ENCODE peak calls at places on chromosome 20, in seven cellular contexts. One of them, this sample, is unnamed.

GRCh38 chr20:9615766-9616454 is 101.5 kb downstream of the LAMP5 start:
- DNase-seq in CD8-positive, alpha-beta T cell: no peak
- DNase-seq in endodermal cell: no peak
- DNase-seq in HT1080: no peak
- DNase-seq in right atrium auricular region: no peak
- DNase-seq in stimulated activated CD4-positive, alpha-beta T cell treated with anti-CD3 and anti-CD28 coated beads, Interleukin-2, amount 100 ng/mL, for 48 hours: no peak
- DNase-seq in activated naive CD4-positive, alpha-beta T cell treated with anti-CD3 and anti-CD28 coated beads, Interleukin-2, amount 10 ng/mL, durations not matched to agents 7 days and 5 days: no peak
- DNase-seq in this sample: peak

GRCh38 chr20:11118802-11119380 is 445.1 kb upstream of the JAG1 start:
- DNase-seq in CD8-positive, alpha-beta T cell: no peak
- DNase-seq in activated naive CD4-positive, alpha-beta T cell treated with anti-CD3 and anti-CD28 coated beads, Interleukin-2, amount 10 ng/mL, durations not matched to agents 7 days and 5 days: no peak
- DNase-seq in right atrium auricular region: no peak
- DNase-seq in HT1080: peak
- DNase-seq in endodermal cell: no peak
- DNase-seq in stimulated activated CD4-positive, alpha-beta T cell treated with anti-CD3 and anti-CD28 coated beads, Interleukin-2, amount 100 ng/mL, for 48 hours: no peak
- DNase-seq in this sample: no peak

GRCh38 chr20:271069-271468 is 13.5 kb downstream of the DEFB132 start:
- DNase-seq in right atrium auricular region: peak
- DNase-seq in endodermal cell: peak
- DNase-seq in HT1080: no peak
- DNase-seq in CD8-positive, alpha-beta T cell: no peak
- DNase-seq in activated naive CD4-positive, alpha-beta T cell treated with anti-CD3 and anti-CD28 coated beads, Interleukin-2, amount 10 ng/mL, durations not matched to agents 7 days and 5 days: no peak
- DNase-seq in stimulated activated CD4-positive, alpha-beta T cell treated with anti-CD3 and anti-CD28 coated beads, Interleukin-2, amount 100 ng/mL, for 48 hours: no peak
- DNase-seq in this sample: no peak

GRCh38 chr20:41040855-41041254 is 12.2 kb downstream of the TOP1 start:
- DNase-seq in HT1080: no peak
- DNase-seq in right atrium auricular region: no peak
- DNase-seq in CD8-positive, alpha-beta T cell: no peak
- DNase-seq in stimulated activated CD4-positive, alpha-beta T cell treated with anti-CD3 and anti-CD28 coated beads, Interleukin-2, amount 100 ng/mL, for 48 hours: no peak
- DNase-seq in activated naive CD4-positive, alpha-beta T cell treated with anti-CD3 and anti-CD28 coated beads, Interleukin-2, amount 10 ng/mL, durations not matched to agents 7 days and 5 days: no peak
- DNase-seq in endodermal cell: no peak
- DNase-seq in this sample: no peak

GRCh38 chr20:63572788-63573738 is 976 bp downstream of the HELZ2 start:
- DNase-seq in activated naive CD4-positive, alpha-beta T cell treated with anti-CD3 and anti-CD28 coated beads, Interleukin-2, amount 10 ng/mL, durations not matched to agents 7 days and 5 days: peak
- DNase-seq in right atrium auricular region: no peak
- DNase-seq in endodermal cell: peak
- DNase-seq in HT1080: peak
- DNase-seq in stimulated activated CD4-positive, alpha-beta T cell treated with anti-CD3 and anti-CD28 coated beads, Interleukin-2, amount 100 ng/mL, for 48 hours: no peak
- DNase-seq in CD8-positive, alpha-beta T cell: no peak
- DNase-seq in this sample: no peak

GRCh38 chr20:38723982-38724602 is at the start of gene SLC32A1:
- DNase-seq in endodermal cell: peak
- DNase-seq in right atrium auricular region: no peak
- DNase-seq in stimulated activated CD4-positive, alpha-beta T cell treated with anti-CD3 and anti-CD28 coated beads, Interleukin-2, amount 100 ng/mL, for 48 hours: no peak
- DNase-seq in activated naive CD4-positive, alpha-beta T cell treated with anti-CD3 and anti-CD28 coated beads, Interleukin-2, amount 10 ng/mL, durations not matched to agents 7 days and 5 days: no peak
- DNase-seq in CD8-positive, alpha-beta T cell: no peak
- DNase-seq in HT1080: no peak
- DNase-seq in this sample: no peak

GRCh38 chr20:19944772-19945459 is 72.2 kb upstream of the NAA20 start:
- DNase-seq in HT1080: no peak
- DNase-seq in stimulated activated CD4-positive, alpha-beta T cell treated with anti-CD3 and anti-CD28 coated beads, Interleukin-2, amount 100 ng/mL, for 48 hours: peak
- DNase-seq in endodermal cell: no peak
- DNase-seq in right atrium auricular region: no peak
- DNase-seq in CD8-positive, alpha-beta T cell: no peak
- DNase-seq in activated naive CD4-positive, alpha-beta T cell treated with anti-CD3 and anti-CD28 coated beads, Interleukin-2, amount 10 ng/mL, durations not matched to agents 7 days and 5 days: no peak
- DNase-seq in this sample: no peak

GRCh38 chr20:23267909-23268308 is 82.7 kb upstream of the NXT1 start:
- DNase-seq in CD8-positive, alpha-beta T cell: no peak
- DNase-seq in endodermal cell: no peak
- DNase-seq in stimulated activated CD4-positive, alpha-beta T cell treated with anti-CD3 and anti-CD28 coated beads, Interleukin-2, amount 100 ng/mL, for 48 hours: no peak
- DNase-seq in right atrium auricular region: no peak
- DNase-seq in activated naive CD4-positive, alpha-beta T cell treated with anti-CD3 and anti-CD28 coated beads, Interleukin-2, amount 10 ng/mL, durations not matched to agents 7 days and 5 days: no peak
- DNase-seq in HT1080: no peak
- DNase-seq in this sample: no peak

GRCh38 chr20:25224941-25225340 is 22.9 kb upstream of the PYGB start:
- DNase-seq in stimulated activated CD4-positive, alpha-beta T cell treated with anti-CD3 and anti-CD28 coated beads, Interleukin-2, amount 100 ng/mL, for 48 hours: no peak
- DNase-seq in endodermal cell: peak
- DNase-seq in CD8-positive, alpha-beta T cell: no peak
- DNase-seq in HT1080: no peak
- DNase-seq in activated naive CD4-positive, alpha-beta T cell treated with anti-CD3 and anti-CD28 coated beads, Interleukin-2, amount 10 ng/mL, durations not matched to agents 7 days and 5 days: no peak
- DNase-seq in right atrium auricular region: no peak
- DNase-seq in this sample: no peak

GRCh38 chr20:56160956-56161355 is 87.6 kb upstream of the MC3R start:
- DNase-seq in endodermal cell: no peak
- DNase-seq in CD8-positive, alpha-beta T cell: no peak
- DNase-seq in right atrium auricular region: no peak
- DNase-seq in HT1080: no peak
- DNase-seq in activated naive CD4-positive, alpha-beta T cell treated with anti-CD3 and anti-CD28 coated beads, Interleukin-2, amount 10 ng/mL, durations not matched to agents 7 days and 5 days: no peak
- DNase-seq in stimulated activated CD4-positive, alpha-beta T cell treated with anti-CD3 and anti-CD28 coated beads, Interleukin-2, amount 100 ng/mL, for 48 hours: no peak
- DNase-seq in this sample: no peak

GRCh38 chr20:32450484-32451061 is 92.4 kb downstream of the ASXL1 start:
- DNase-seq in right atrium auricular region: no peak
- DNase-seq in HT1080: no peak
- DNase-seq in CD8-positive, alpha-beta T cell: no peak
- DNase-seq in stimulated activated CD4-positive, alpha-beta T cell treated with anti-CD3 and anti-CD28 coated beads, Interleukin-2, amount 100 ng/mL, for 48 hours: no peak
- DNase-seq in activated naive CD4-positive, alpha-beta T cell treated with anti-CD3 and anti-CD28 coated beads, Interleukin-2, amount 10 ng/mL, durations not matched to agents 7 days and 5 days: no peak
- DNase-seq in endodermal cell: no peak
- DNase-seq in this sample: no peak

GRCh38 chr20:63253438-63254236 is 626 bp downstream of the NKAIN4 start:
- DNase-seq in activated naive CD4-positive, alpha-beta T cell treated with anti-CD3 and anti-CD28 coated beads, Interleukin-2, amount 10 ng/mL, durations not matched to agents 7 days and 5 days: no peak
- DNase-seq in endodermal cell: peak
- DNase-seq in stimulated activated CD4-positive, alpha-beta T cell treated with anti-CD3 and anti-CD28 coated beads, Interleukin-2, amount 100 ng/mL, for 48 hours: no peak
- DNase-seq in right atrium auricular region: no peak
- DNase-seq in CD8-positive, alpha-beta T cell: no peak
- DNase-seq in HT1080: no peak
- DNase-seq in this sample: no peak

GRCh38 chr20:4684837-4685413 is 36.8 kb upstream of the PRND start:
- DNase-seq in activated naive CD4-positive, alpha-beta T cell treated with anti-CD3 and anti-CD28 coated beads, Interleukin-2, amount 10 ng/mL, durations not matched to agents 7 days and 5 days: no peak
- DNase-seq in right atrium auricular region: no peak
- DNase-seq in HT1080: no peak
- DNase-seq in endodermal cell: no peak
- DNase-seq in stimulated activated CD4-positive, alpha-beta T cell treated with anti-CD3 and anti-CD28 coated beads, Interleukin-2, amount 100 ng/mL, for 48 hours: no peak
- DNase-seq in CD8-positive, alpha-beta T cell: no peak
- DNase-seq in this sample: no peak